ENCODE peak calls at places on chromosomes 5 and 9, in nine cellular contexts. One of them, this sample, is unnamed.

GRCh38 chr5:104347119-104347708 is 784.6 kb upstream of the NUDT12 start:
- DNase-seq in body of pancreas: no peak
- DNase-seq in HCT116: peak; percentile 6
- DNase-seq in gastrocnemius medialis: no peak
- DNase-seq in PC-3: peak; percentile 61
- DNase-seq in GM23248: peak; percentile 3
- DNase-seq in stomach: no peak
- DNase-seq in tibial nerve: no peak
- DNase-seq in neuronal stem cell: no peak
- DNase-seq in this sample: no peak

GRCh38 chr5:186091-187041 is 4.9 kb upstream of the LRRC14B start:
- DNase-seq in GM23248: no peak
- DNase-seq in neuronal stem cell: no peak
- DNase-seq in stomach: no peak
- DNase-seq in HCT116: no peak
- DNase-seq in tibial nerve: no peak
- DNase-seq in gastrocnemius medialis: no peak
- DNase-seq in PC-3: no peak
- DNase-seq in body of pancreas: no peak
- DNase-seq in this sample: no peak

GRCh38 chr5:76688836-76689235 is 27.1 kb upstream of the F2R start:
- DNase-seq in stomach: no peak
- DNase-seq in body of pancreas: no peak
- DNase-seq in neuronal stem cell: no peak
- DNase-seq in tibial nerve: no peak
- DNase-seq in gastrocnemius medialis: no peak
- DNase-seq in HCT116: no peak
- DNase-seq in GM23248: peak; percentile 49
- DNase-seq in PC-3: peak; percentile 61
- DNase-seq in this sample: no peak

GRCh38 chr5:10876345-10876744 is 115.3 kb upstream of the DAP start:
- DNase-seq in neuronal stem cell: no peak
- DNase-seq in body of pancreas: peak; percentile 26
- DNase-seq in PC-3: peak; percentile 29
- DNase-seq in tibial nerve: no peak
- DNase-seq in stomach: no peak
- DNase-seq in GM23248: no peak
- DNase-seq in HCT116: no peak
- DNase-seq in gastrocnemius medialis: no peak
- DNase-seq in this sample: no peak

GRCh38 chr5:65326912-65327311 is 154.8 kb downstream of the ADAMTS6 start:
- DNase-seq in gastrocnemius medialis: no peak
- DNase-seq in tibial nerve: no peak
- DNase-seq in body of pancreas: no peak
- DNase-seq in PC-3: peak; percentile 4
- DNase-seq in neuronal stem cell: no peak
- DNase-seq in GM23248: peak; percentile 41
- DNase-seq in HCT116: no peak
- DNase-seq in stomach: no peak
- DNase-seq in this sample: no peak

GRCh38 chr9:128361981-128362646 is 9.1 kb upstream of the URM1 start:
- DNase-seq in gastrocnemius medialis: peak; percentile 80
- DNase-seq in body of pancreas: peak; percentile 90
- DNase-seq in stomach: peak; percentile 88
- DNase-seq in HCT116: peak; percentile 59
- DNase-seq in tibial nerve: peak; percentile 89
- DNase-seq in GM23248: peak; percentile 93
- DNase-seq in neuronal stem cell: peak; percentile 68
- DNase-seq in PC-3: peak; percentile 79
- DNase-seq in this sample: peak; percentile 63

GRCh38 chr5:11555171-11555570 is 349.1 kb downstream of the CTNND2 start:
- DNase-seq in stomach: no peak
- DNase-seq in body of pancreas: no peak
- DNase-seq in PC-3: no peak
- DNase-seq in HCT116: no peak
- DNase-seq in neuronal stem cell: no peak
- DNase-seq in GM23248: no peak
- DNase-seq in tibial nerve: no peak
- DNase-seq in gastrocnemius medialis: no peak
- DNase-seq in this sample: no peak

GRCh38 chr5:96117863-96118651 is 156.4 kb upstream of the ELL2 start:
- DNase-seq in PC-3: peak; percentile 51
- DNase-seq in gastrocnemius medialis: no peak
- DNase-seq in body of pancreas: no peak
- DNase-seq in tibial nerve: no peak
- DNase-seq in GM23248: peak; percentile 65
- DNase-seq in HCT116: no peak
- DNase-seq in neuronal stem cell: no peak
- DNase-seq in stomach: peak; percentile 32
- DNase-seq in this sample: no peak

GRCh38 chr5:150034677-150035076 is 34.1 kb downstream of the HMGXB3 start:
- DNase-seq in tibial nerve: peak; percentile 35
- DNase-seq in GM23248: peak; percentile 94
- DNase-seq in gastrocnemius medialis: no peak
- DNase-seq in stomach: no peak
- DNase-seq in PC-3: no peak
- DNase-seq in neuronal stem cell: no peak
- DNase-seq in body of pancreas: peak; percentile 39
- DNase-seq in HCT116: no peak
- DNase-seq in this sample: no peak

GRCh38 chr9:134678206-134678605 is 36.6 kb downstream of the COL5A1 start:
- DNase-seq in neuronal stem cell: no peak
- DNase-seq in stomach: no peak
- DNase-seq in HCT116: no peak
- DNase-seq in tibial nerve: no peak
- DNase-seq in body of pancreas: no peak
- DNase-seq in GM23248: no peak
- DNase-seq in PC-3: no peak
- DNase-seq in gastrocnemius medialis: no peak
- DNase-seq in this sample: no peak

GRCh38 chr9:5553211-5553610 is 42.9 kb downstream of the PDCD1LG2 start:
- DNase-seq in gastrocnemius medialis: no peak
- DNase-seq in PC-3: no peak
- DNase-seq in tibial nerve: no peak
- DNase-seq in GM23248: peak; percentile 36
- DNase-seq in neuronal stem cell: no peak
- DNase-seq in HCT116: no peak
- DNase-seq in body of pancreas: no peak
- DNase-seq in stomach: no peak
- DNase-seq in this sample: no peak

GRCh38 chr9:105341784-105342183 is 97.3 kb downstream of the SLC44A1 start:
- DNase-seq in HCT116: no peak
- DNase-seq in gastrocnemius medialis: no peak
- DNase-seq in body of pancreas: no peak
- DNase-seq in tibial nerve: no peak
- DNase-seq in stomach: no peak
- DNase-seq in PC-3: no peak
- DNase-seq in GM23248: peak; percentile 65
- DNase-seq in neuronal stem cell: no peak
- DNase-seq in this sample: no peak

GRCh38 chr9:19456996-19457693 is 48.3 kb downstream of the ACER2 start:
- DNase-seq in PC-3: peak; percentile 82
- DNase-seq in tibial nerve: peak; percentile 85
- DNase-seq in neuronal stem cell: peak; percentile 76
- DNase-seq in HCT116: peak; percentile 65
- DNase-seq in stomach: peak; percentile 68
- DNase-seq in body of pancreas: peak; percentile 74
- DNase-seq in GM23248: peak; percentile 81
- DNase-seq in gastrocnemius medialis: peak; percentile 52
- DNase-seq in this sample: peak; percentile 71

GRCh38 chr9:19446361-19446861 is 37.6 kb downstream of the ACER2 start:
- DNase-seq in tibial nerve: no peak
- DNase-seq in stomach: no peak
- DNase-seq in HCT116: no peak
- DNase-seq in GM23248: no peak
- DNase-seq in neuronal stem cell: no peak
- DNase-seq in body of pancreas: no peak
- DNase-seq in PC-3: no peak
- DNase-seq in gastrocnemius medialis: no peak
- DNase-seq in this sample: no peak

DNA sequence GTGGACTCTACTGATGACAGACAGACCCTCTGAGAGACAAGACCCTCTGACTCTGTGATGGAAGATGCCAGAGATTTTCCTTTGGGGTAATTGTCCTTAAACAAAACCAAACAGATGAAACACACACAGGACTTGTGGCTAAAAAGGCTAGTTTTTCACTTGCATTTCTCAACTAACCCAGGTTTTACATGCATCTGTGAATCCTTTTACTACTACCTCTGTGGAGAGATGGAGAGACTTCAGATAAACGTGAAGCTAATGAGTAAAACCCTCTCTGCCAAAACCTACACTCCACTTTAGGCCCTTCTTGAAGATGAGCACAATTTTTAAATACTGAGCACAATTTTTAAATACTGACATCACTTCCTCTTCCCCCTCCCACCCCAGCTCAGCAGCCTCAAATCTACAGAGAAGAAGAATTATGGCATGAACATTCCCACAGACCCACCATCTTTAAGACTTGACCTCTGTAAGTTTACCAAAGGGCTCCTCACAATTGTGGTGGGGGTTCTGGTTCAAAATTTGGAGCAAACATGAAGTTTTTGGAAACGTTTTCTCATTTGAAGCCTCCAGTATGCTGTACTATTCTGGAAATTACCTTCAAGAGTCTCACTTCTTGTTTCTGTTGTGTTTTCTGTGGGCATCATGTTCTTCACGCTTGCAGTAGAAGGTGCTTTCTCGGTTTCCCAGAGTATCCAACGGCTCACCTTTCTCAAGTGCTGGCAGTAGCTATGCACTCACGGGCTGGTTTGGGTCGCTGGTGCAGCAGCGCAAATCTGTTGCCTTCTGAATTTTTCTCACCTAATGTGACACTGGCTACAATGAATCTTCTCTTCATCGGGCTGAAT is 42.7 kb downstream of the ACER2 start:
- DNase-seq in gastrocnemius medialis: no peak
- DNase-seq in GM23248: no peak
- DNase-seq in PC-3: no peak
- DNase-seq in HCT116: no peak
- DNase-seq in stomach: no peak
- DNase-seq in body of pancreas: no peak
- DNase-seq in neuronal stem cell: no peak
- DNase-seq in tibial nerve: no peak
- DNase-seq in this sample: no peak
- H3K4me3 ChIP-seq in gastrocnemius medialis: no peak overlapping the region
- H3K4me3 ChIP-seq in GM23248: no peak overlapping the region
- H3K4me3 ChIP-seq in PC-3: no peak overlapping the region
- H3K4me3 ChIP-seq in HCT116: no peak overlapping the region
- H3K4me3 ChIP-seq in stomach: no peak overlapping the region
- H3K4me3 ChIP-seq in body of pancreas: no peak overlapping the region
- H3K4me3 ChIP-seq in neuronal stem cell: no peak overlapping the region
- H3K4me3 ChIP-seq in tibial nerve: no peak overlapping the region
- H3K4me3 ChIP-seq in this sample: no peak overlapping the region

DNA sequence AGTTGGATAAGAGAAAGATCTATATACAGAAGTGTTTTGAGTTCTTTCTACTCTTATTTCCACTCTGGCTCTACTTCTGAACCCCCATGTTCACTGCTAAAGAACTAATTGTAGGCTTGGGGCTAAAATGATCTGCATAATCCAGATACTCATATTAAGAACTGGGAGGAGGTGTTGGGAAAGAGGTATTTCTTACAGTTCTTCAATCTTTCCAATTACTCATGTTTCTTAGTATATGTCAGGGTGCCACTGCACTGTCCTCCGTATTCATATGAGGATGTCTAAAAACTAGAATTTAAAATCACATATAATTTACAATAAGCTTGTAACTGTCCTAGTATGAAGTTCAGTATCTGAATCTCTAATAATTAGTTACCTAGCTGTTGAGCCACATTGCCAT is 12.7 kb downstream of the NIPBL start:
- DNase-seq in PC-3: no peak
- DNase-seq in tibial nerve: no peak
- DNase-seq in GM23248: no peak
- DNase-seq in gastrocnemius medialis: no peak
- DNase-seq in body of pancreas: no peak
- DNase-seq in stomach: no peak
- DNase-seq in HCT116: no peak
- DNase-seq in neuronal stem cell: no peak
- DNase-seq in this sample: no peak
- H3K4me1 ChIP-seq in PC-3: peaks cover 9% of the 10 kb centered on the region
- H3K4me1 ChIP-seq in tibial nerve: no peaks in the 10 kb centered on the region
- H3K4me1 ChIP-seq in GM23248: no peaks in the 10 kb centered on the region
- H3K4me1 ChIP-seq in gastrocnemius medialis: peaks cover 55% of the 10 kb centered on the region
- H3K4me1 ChIP-seq in body of pancreas: peaks cover 23% of the 10 kb centered on the region
- H3K4me1 ChIP-seq in stomach: no peaks in the 10 kb centered on the region
- H3K4me1 ChIP-seq in HCT116: no peaks in the 10 kb centered on the region
- H3K4me1 ChIP-seq in neuronal stem cell: no peaks in the 10 kb centered on the region
- H3K4me1 ChIP-seq in this sample: peaks cover 38% of the 10 kb centered on the region

GRCh38 chr5:168317521-168318147 is 26.2 kb downstream of the WWC1 start:
- DNase-seq in gastrocnemius medialis: no peak
- DNase-seq in GM23248: peak; percentile 87
- DNase-seq in HCT116: peak; percentile 82
- DNase-seq in stomach: peak; percentile 44
- DNase-seq in neuronal stem cell: no peak
- DNase-seq in PC-3: peak; percentile 74
- DNase-seq in tibial nerve: no peak
- DNase-seq in body of pancreas: peak; percentile 89
- DNase-seq in this sample: no peak
- H3K27ac ChIP-seq in gastrocnemius medialis: no peak overlapping the region
- H3K27ac ChIP-seq in GM23248: peak overlapping the region; percentile 42
- H3K27ac ChIP-seq in HCT116: peak overlapping the region; percentile 6
- H3K27ac ChIP-seq in stomach: peak overlapping the region; percentile 85
- H3K27ac ChIP-seq in neuronal stem cell: no peak overlapping the region
- H3K27ac ChIP-seq in PC-3: peak overlapping the region; percentile 42
- H3K27ac ChIP-seq in tibial nerve: no peak overlapping the region
- H3K27ac ChIP-seq in body of pancreas: peak overlapping the region; percentile 92
- H3K27ac ChIP-seq in this sample: no peak overlapping the region

GRCh38 chr5:157924490-157924889 is 65.5 kb upstream of the CLINT1 start:
- DNase-seq in gastrocnemius medialis: no peak
- DNase-seq in PC-3: no peak
- DNase-seq in stomach: no peak
- DNase-seq in body of pancreas: no peak
- DNase-seq in HCT116: no peak
- DNase-seq in neuronal stem cell: no peak
- DNase-seq in GM23248: no peak
- DNase-seq in tibial nerve: no peak
- DNase-seq in this sample: no peak

GRCh38 chr5:157930710-157931109 is 71.8 kb upstream of the CLINT1 start:
- DNase-seq in PC-3: no peak
- DNase-seq in HCT116: no peak
- DNase-seq in neuronal stem cell: no peak
- DNase-seq in body of pancreas: peak; percentile 84
- DNase-seq in gastrocnemius medialis: no peak
- DNase-seq in stomach: peak; percentile 94
- DNase-seq in tibial nerve: no peak
- DNase-seq in GM23248: no peak
- DNase-seq in this sample: no peak

GRCh38 chr5:157924931-157925729 is 66.2 kb upstream of the CLINT1 start:
- DNase-seq in stomach: no peak
- DNase-seq in gastrocnemius medialis: no peak
- DNase-seq in neuronal stem cell: no peak
- DNase-seq in tibial nerve: no peak
- DNase-seq in PC-3: no peak
- DNase-seq in GM23248: peak; percentile 42
- DNase-seq in body of pancreas: no peak
- DNase-seq in HCT116: no peak
- DNase-seq in this sample: no peak

GRCh38 chr5:157926171-157926671 is 67.3 kb upstream of the CLINT1 start:
- DNase-seq in PC-3: no peak
- DNase-seq in HCT116: no peak
- DNase-seq in tibial nerve: no peak
- DNase-seq in GM23248: no peak
- DNase-seq in gastrocnemius medialis: no peak
- DNase-seq in body of pancreas: no peak
- DNase-seq in neuronal stem cell: no peak
- DNase-seq in stomach: no peak
- DNase-seq in this sample: no peak

GRCh38 chr5:157926953-157927352 is 68.0 kb upstream of the CLINT1 start:
- DNase-seq in body of pancreas: no peak
- DNase-seq in stomach: no peak
- DNase-seq in PC-3: no peak
- DNase-seq in HCT116: no peak
- DNase-seq in gastrocnemius medialis: no peak
- DNase-seq in GM23248: no peak
- DNase-seq in neuronal stem cell: no peak
- DNase-seq in tibial nerve: no peak
- DNase-seq in this sample: no peak
- H3K4me3 ChIP-seq in body of pancreas: no peak overlapping the region
- H3K4me3 ChIP-seq in stomach: no peak overlapping the region
- H3K4me3 ChIP-seq in PC-3: no peak overlapping the region
- H3K4me3 ChIP-seq in HCT116: no peak overlapping the region
- H3K4me3 ChIP-seq in gastrocnemius medialis: no peak overlapping the region
- H3K4me3 ChIP-seq in GM23248: no peak overlapping the region
- H3K4me3 ChIP-seq in neuronal stem cell: no peak overlapping the region
- H3K4me3 ChIP-seq in tibial nerve: no peak overlapping the region
- H3K4me3 ChIP-seq in this sample: no peak overlapping the region